ENCODE peak calls at places on chromosomes 5 and 9, in five cellular contexts. V, X, Y, N and Q are unnamed samples.

GRCh38 chr5:139458580-139459407 is 3.7 kb downstream of the ECSCR start:
- DNase-seq in V (no peak), X (no peak), Y (no peak), N (peak), Q (no peak)

GRCh38 chr9:19992556-19992955 is 203.7 kb upstream of the SLC24A2 start:
- DNase-seq in V (no peak), X (no peak), Y (no peak), N (peak), Q (no peak)

GRCh38 chr9:92607088-92607487 is 62.8 kb downstream of the IPPK start:
- DNase-seq in V (no peak), X (no peak), Y (no peak), N (peak), Q (no peak)

GRCh38 chr9:92278117-92278516 is 15.4 kb downstream of the IARS1 start:
- DNase-seq in V (no peak), X (no peak), Y (no peak), N (no peak), Q (no peak)

GRCh38 chr5:109354761-109355160 is 55.0 kb downstream of the PJA2 start:
- DNase-seq in V (no peak), X (no peak), Y (no peak), N (no peak), Q (no peak)

GRCh38 chr9:94916956-94917355 is 190.5 kb downstream of the AOPEP start:
- DNase-seq in V (peak), X (no peak), Y (no peak), N (no peak), Q (no peak)

GRCh38 chr5:9617739-9618504 is 12.2 kb downstream of the TAS2R1 start:
- DNase-seq in V (no peak), X (no peak), Y (no peak), N (peak), Q (no peak)

GRCh38 chr5:126656397-126657007 is 55.8 kb downstream of the PHAX start:
- DNase-seq in V (peak), X (no peak), Y (peak), N (peak), Q (no peak)

GRCh38 chr9:134602547-134603362 is 38.8 kb upstream of the COL5A1 start:
- DNase-seq in V (peak), X (no peak), Y (peak), N (peak), Q (peak)

GRCh38 chr5:41347569-41347968 is 134.2 kb upstream of the C6 start:
- DNase-seq in V (no peak), X (no peak), Y (no peak), N (no peak), Q (no peak)

GRCh38 chr5:88833371-88834107 is 49.4 kb downstream of the MEF2C start:
- DNase-seq in V (no peak), X (peak), Y (no peak), N (peak), Q (no peak)

GRCh38 chr9:73183917-73184861 is 32.5 kb downstream of the ANXA1 start:
- DNase-seq in V (no peak), X (no peak), Y (peak), N (peak), Q (no peak)

GRCh38 chr5:171850354-171850947 is 64.8 kb downstream of the SMIM23 start:
- DNase-seq in V (peak), X (no peak), Y (no peak), N (peak), Q (peak)

GRCh38 chr5:9284781-9285307 is 261.0 kb downstream of the SEMA5A start:
- DNase-seq in V (no peak), X (no peak), Y (peak), N (peak), Q (no peak)

GRCh38 chr9:128713411-128713780 is 10.5 kb downstream of the ZDHHC12 start:
- DNase-seq in V (no peak), X (no peak), Y (no peak), N (no peak), Q (no peak)

GRCh38 chr5:143063175-143063970 is 293.2 kb downstream of the ARHGAP26 start:
- DNase-seq in V (no peak), X (peak), Y (no peak), N (peak), Q (no peak)

GRCh38 chr5:132086277-132086794 is 12.7 kb downstream of the CSF2 start:
- DNase-seq in V (no peak), X (peak), Y (peak), N (peak), Q (no peak)

DNA sequence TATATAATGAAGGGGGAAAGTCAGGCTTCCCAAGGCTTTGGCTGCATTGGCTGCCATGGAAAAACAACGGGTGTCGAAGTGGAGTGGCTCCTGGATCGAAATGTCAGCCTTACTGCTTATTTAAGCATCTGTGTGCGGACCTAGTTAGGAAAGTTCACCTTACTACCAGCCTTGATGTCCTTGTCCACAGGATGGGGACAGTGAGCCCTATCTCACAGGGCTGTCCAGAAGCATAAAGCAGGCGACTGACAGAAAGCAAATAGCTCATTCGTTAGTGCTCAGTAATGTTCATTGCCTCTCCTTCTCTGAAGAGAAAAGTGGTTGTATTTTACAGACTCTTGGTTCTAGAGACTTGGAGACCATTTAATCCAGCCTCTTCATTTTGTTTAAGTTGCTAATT is 81.5 kb upstream of the NIPAL4 start:
- DNase-seq in V (peak), X (no peak), Y (no peak), N (no peak), Q (no peak)
- TF ChIP-seq CTCF in V (no peak), X (no peak), Y (no peak), N (no peak), Q (no peak)

GRCh38 chr5:154868702-154869101 is 10.3 kb downstream of the CNOT8 start:
- DNase-seq in V (peak), X (no peak), Y (no peak), N (peak), Q (no peak)
- TF ChIP-seq CTCF in V (no peak), X (no peak), Y (no peak), N (no peak), Q (no peak)

GRCh38 chr9:7259544-7260241 is 501.9 kb downstream of the KDM4C start:
- DNase-seq in V (no peak), X (no peak), Y (no peak), N (peak), Q (no peak)
- TF ChIP-seq CTCF in V (no peak), X (no peak), Y (peak), N (peak), Q (no peak)

DNA sequence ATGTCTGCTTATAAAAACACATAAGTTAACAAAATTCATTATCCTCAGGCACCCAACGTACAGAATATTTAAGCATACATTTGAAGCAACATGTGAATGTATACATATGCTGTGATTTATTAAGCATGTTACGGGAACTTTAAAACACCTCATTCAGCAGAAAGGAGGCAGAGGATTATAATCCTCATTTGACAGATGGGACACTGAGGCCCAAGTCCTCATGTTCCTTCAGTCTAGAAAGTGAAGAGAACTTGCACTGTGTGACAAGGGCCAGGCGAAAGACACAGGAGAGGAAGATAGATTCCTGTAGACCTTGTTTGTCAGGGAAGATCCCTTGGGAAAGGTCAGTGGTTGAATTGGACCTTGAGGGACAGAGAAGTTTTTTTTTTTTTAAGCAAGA is 7.6 kb upstream of the PSMD5 start:
- DNase-seq in V (no peak), X (no peak), Y (no peak), N (no peak), Q (no peak)
- TF ChIP-seq CTCF in V (no peak), X (no peak), Y (no peak), N (no peak), Q (no peak)

GRCh38 chr5:53991942-53992341 is 318.4 kb downstream of the ARL15 start:
- DNase-seq in V (no peak), X (no peak), Y (no peak), N (peak), Q (peak)
- TF ChIP-seq CTCF in V (peak), X (peak), Y (no peak), N (peak), Q (peak)

GRCh38 chr9:90645721-90646120 is 3.1 kb upstream of the DIRAS2 start:
- DNase-seq in V (no peak), X (no peak), Y (no peak), N (no peak), Q (no peak)

GRCh38 chr9:90647843-90648242 is 5.2 kb upstream of the DIRAS2 start:
- DNase-seq in V (no peak), X (no peak), Y (no peak), N (no peak), Q (no peak)

GRCh38 chr9:90641868-90642558 is 611 bp downstream of the DIRAS2 start:
- DNase-seq in V (no peak), X (no peak), Y (no peak), N (no peak), Q (no peak)

GRCh38 chr9:90641090-90641489 is 1.5 kb downstream of the DIRAS2 start:
- DNase-seq in V (no peak), X (no peak), Y (no peak), N (no peak), Q (no peak)

DNA sequence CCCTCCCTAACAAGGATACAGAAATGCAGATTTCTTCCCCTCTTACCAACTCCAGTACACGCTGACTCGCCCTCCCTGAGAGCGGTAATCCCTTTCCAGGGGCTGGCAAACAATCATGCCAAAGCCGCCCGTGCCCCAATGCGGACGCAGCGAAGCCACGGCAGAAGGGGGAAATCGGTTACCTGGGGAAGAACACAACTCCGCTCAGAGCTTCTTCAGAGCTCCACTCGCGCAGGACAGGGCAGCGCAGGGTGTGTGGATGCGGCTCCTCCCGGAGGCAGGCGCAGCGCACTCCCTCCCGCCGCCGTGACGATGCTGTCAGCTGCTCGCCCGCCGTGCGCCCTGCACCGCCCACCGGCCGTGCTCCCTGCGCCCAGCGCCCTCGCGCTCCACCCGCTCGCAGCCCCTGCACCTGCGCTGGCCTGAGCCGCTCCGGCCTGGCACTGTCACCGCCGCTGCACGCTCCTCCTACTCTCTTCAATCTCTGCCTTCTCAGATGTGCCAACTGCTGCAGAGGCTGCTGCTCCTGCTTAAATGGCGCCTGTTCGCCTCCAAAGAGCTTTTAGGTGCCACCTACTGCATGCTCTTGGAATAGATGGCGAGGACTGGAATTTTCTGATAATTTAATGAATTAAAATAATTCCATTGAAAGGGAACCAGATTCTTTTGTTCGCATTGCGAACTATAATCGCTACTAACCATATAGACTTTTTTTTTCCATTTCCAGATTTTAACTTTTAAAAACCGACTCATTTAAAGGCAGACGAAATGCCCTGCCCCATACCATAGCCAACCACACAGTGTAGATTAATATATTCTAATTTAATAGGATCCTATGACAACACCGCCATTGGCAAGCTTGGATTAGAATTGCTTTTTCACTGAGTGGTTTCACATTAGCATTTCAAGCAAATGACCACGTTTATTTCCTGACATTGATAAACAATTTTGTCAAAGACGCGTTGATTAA is at the start of gene DIRAS2:
- DNase-seq in V (peak), X (peak), Y (peak), N (peak), Q (peak)
- TF ChIP-seq CTCF in V (peak), X (peak), Y (peak), N (peak), Q (peak)

GRCh38 chr5:69032009-69032408 is 61.8 kb upstream of the SLC30A5 start:
- DNase-seq in V (no peak), X (no peak), Y (no peak), N (no peak), Q (no peak)
- TF ChIP-seq CTCF in V (no peak), X (no peak), Y (no peak), N (peak), Q (no peak)